ENCODE peak calls at places on chromosomes 3 and 15, in nine cellular contexts. Y is AG20443; H is GM23338; Z is AG08395; B is iPS-NIHi11; L is progenitor cell of endocrine pancreas; O is stimulated activated CD4-positive, alpha-beta T cell treated with anti-CD3 and anti-CD28 coated beads, TNF-alpha, amount 100 ng/mL, for 24 hours; E is nucleus accumbens; F is fibroblast of lung. I is an unnamed sample.

GRCh38 chr15:20345401-20345958 is 196.1 kb downstream of the GOLGA6L6 start:
- DNase-seq in Y (peak), H (no peak), Z (no peak), B (no peak), L (no peak), O (no peak), E (no peak), F (no peak), I (no peak)

GRCh38 chr15:92571824-92572223 is 83.8 kb downstream of the FAM174B start:
- DNase-seq in Y (no peak), H (no peak), Z (no peak), B (no peak), L (no peak), O (no peak), E (no peak), F (no peak), I (no peak)

GRCh38 chr3:189316296-189317019 is 144.7 kb downstream of the TPRG1 start:
- DNase-seq in Y (no peak), H (peak), Z (no peak), B (peak), L (no peak), O (no peak), E (no peak), F (no peak), I (no peak)

GRCh38 chr15:40459391-40460015 is 11.3 kb upstream of the CHST14 start:
- DNase-seq in Y (no peak), H (no peak), Z (no peak), B (no peak), L (no peak), O (no peak), E (no peak), F (no peak), I (no peak)

GRCh38 chr15:43285609-43286037 is 18.9 kb upstream of the TGM5 start:
- DNase-seq in Y (peak), H (peak), Z (peak), B (peak), L (no peak), O (no peak), E (no peak), F (peak), I (no peak)

GRCh38 chr15:64163662-64164362 is 990 bp upstream of the PPIB start:
- DNase-seq in Y (peak), H (peak), Z (no peak), B (no peak), L (no peak), O (no peak), E (no peak), F (peak), I (no peak)

GRCh38 chr3:193134895-193135294 is 106.1 kb upstream of the PLAAT1 start:
- DNase-seq in Y (peak), H (no peak), Z (peak), B (no peak), L (no peak), O (no peak), E (no peak), F (peak), I (no peak)

GRCh38 chr3:72338942-72339749 is 509.1 kb downstream of the SHQ1 start:
- DNase-seq in Y (peak), H (no peak), Z (peak), B (peak), L (no peak), O (peak), E (no peak), F (peak), I (peak)

GRCh38 chr15:29825205-29825604 is 2.9 kb upstream of the TJP1 start:
- DNase-seq in Y (no peak), H (no peak), Z (no peak), B (no peak), L (no peak), O (no peak), E (no peak), F (peak), I (no peak)

GRCh38 chr15:67070892-67071664 is 5.7 kb downstream of the SMAD3 start:
- DNase-seq in Y (no peak), H (peak), Z (no peak), B (no peak), L (no peak), O (no peak), E (no peak), F (peak), I (no peak)

GRCh38 chr15:93082861-93083260 is 6.2 kb downstream of the RGMA start:
- DNase-seq in Y (no peak), H (no peak), Z (no peak), B (no peak), L (no peak), O (no peak), E (no peak), F (no peak), I (no peak)

GRCh38 chr3:189868061-189868460 is 236.9 kb downstream of the TP63 start:
- DNase-seq in Y (no peak), H (no peak), Z (no peak), B (no peak), L (no peak), O (no peak), E (no peak), F (no peak), I (no peak)

GRCh38 chr15:49877871-49878511 is 241.0 kb downstream of the ATP8B4 start:
- DNase-seq in Y (peak), H (no peak), Z (peak), B (no peak), L (no peak), O (no peak), E (no peak), F (peak), I (no peak)

GRCh38 chr3:8886556-8886955 is 76.7 kb downstream of the RAD18 start:
- DNase-seq in Y (peak), H (no peak), Z (no peak), B (no peak), L (no peak), O (no peak), E (no peak), F (peak), I (no peak)

GRCh38 chr15:85456798-85457197 is 76.4 kb downstream of the AKAP13 start:
- DNase-seq in Y (no peak), H (no peak), Z (no peak), B (no peak), L (no peak), O (no peak), E (no peak), F (no peak), I (no peak)

GRCh38 chr3:137641879-137642278 is 122.2 kb upstream of the SOX14 start:
- DNase-seq in Y (no peak), H (no peak), Z (no peak), B (no peak), L (no peak), O (no peak), E (no peak), F (no peak), I (no peak)

GRCh38 chr3:23987376-23987775 is 42.3 kb downstream of the NR1D2 start:
- DNase-seq in Y (no peak), H (no peak), Z (no peak), B (no peak), L (no peak), O (no peak), E (no peak), F (no peak), I (no peak)

GRCh38 chr3:12024959-12025570 is 20.9 kb downstream of the SYN2 start:
- DNase-seq in Y (no peak), H (peak), Z (no peak), B (no peak), L (no peak), O (no peak), E (no peak), F (no peak), I (no peak)